ENCODE peak calls at places on chromosomes 3 and 15, in ten cellular contexts. F is right cardiac atrium; I is uterus; Y is brain microvascular endothelial cell; R is esophagus squamous epithelium; P is colonic mucosa; G is CD4-positive, alpha-beta memory T cell; J is heart left ventricle; Z is sigmoid colon; A is PC-9. X is an unnamed sample.

GRCh38 chr3:141498592-141499223 is 11.9 kb downstream of the RASA2 start:
- DNase-seq in F (no peak), I (no peak), Y (no peak), R (peak; percentile 47), P (peak; percentile 57), G (peak; percentile 95), J (peak; percentile 33), Z (no peak), A (no peak), X (peak; percentile 62)

GRCh38 chr3:72848703-72849081 is 447 bp upstream of the SHQ1 start:
- DNase-seq in F (no peak), I (no peak), Y (peak; percentile 2), R (no peak), P (no peak), G (peak; percentile 73), J (no peak), Z (no peak), A (no peak), X (no peak)

GRCh38 chr3:52202384-52203077 is 4.6 kb downstream of the ALAS1 start:
- DNase-seq in F (no peak), I (no peak), Y (no peak), R (no peak), P (no peak), G (no peak), J (no peak), Z (no peak), A (no peak), X (no peak)

GRCh38 chr3:147616998-147617619 is 207.9 kb downstream of the ZIC1 start:
- DNase-seq in F (no peak), I (no peak), Y (no peak), R (no peak), P (no peak), G (no peak), J (no peak), Z (no peak), A (no peak), X (no peak)

GRCh38 chr3:98776114-98776513 is 13.0 kb downstream of the ST3GAL6 start:
- DNase-seq in F (no peak), I (no peak), Y (no peak), R (no peak), P (no peak), G (no peak), J (no peak), Z (no peak), A (no peak), X (no peak)

GRCh38 chr3:16432714-16433113 is 80.8 kb downstream of the RFTN1 start:
- DNase-seq in F (no peak), I (no peak), Y (no peak), R (no peak), P (no peak), G (no peak), J (no peak), Z (no peak), A (no peak), X (no peak)

GRCh38 chr3:193040836-193041672 is 123.4 kb upstream of the MB21D2 start:
- DNase-seq in F (no peak), I (no peak), Y (peak; percentile 40), R (no peak), P (no peak), G (peak; percentile 38), J (no peak), Z (no peak), A (no peak), X (peak; percentile 1)

GRCh38 chr3:66603161-66603611 is 102.4 kb upstream of the LRIG1 start:
- DNase-seq in F (no peak), I (no peak), Y (no peak), R (no peak), P (no peak), G (no peak), J (no peak), Z (no peak), A (no peak), X (no peak)

GRCh38 chr15:26449296-26449695 is 323.6 kb downstream of the GABRB3 start:
- DNase-seq in F (no peak), I (no peak), Y (no peak), R (no peak), P (no peak), G (no peak), J (no peak), Z (no peak), A (no peak), X (no peak)

GRCh38 chr3:124221286-124221821 is 229.4 kb upstream of the ROPN1 start:
- DNase-seq in F (no peak), I (no peak), Y (peak; percentile 4), R (no peak), P (no peak), G (no peak), J (no peak), Z (no peak), A (no peak), X (no peak)

GRCh38 chr3:43323541-43323940 is 37.2 kb downstream of the SNRK start:
- DNase-seq in F (no peak), I (no peak), Y (no peak), R (no peak), P (no peak), G (no peak), J (no peak), Z (no peak), A (no peak), X (no peak)

DNA sequence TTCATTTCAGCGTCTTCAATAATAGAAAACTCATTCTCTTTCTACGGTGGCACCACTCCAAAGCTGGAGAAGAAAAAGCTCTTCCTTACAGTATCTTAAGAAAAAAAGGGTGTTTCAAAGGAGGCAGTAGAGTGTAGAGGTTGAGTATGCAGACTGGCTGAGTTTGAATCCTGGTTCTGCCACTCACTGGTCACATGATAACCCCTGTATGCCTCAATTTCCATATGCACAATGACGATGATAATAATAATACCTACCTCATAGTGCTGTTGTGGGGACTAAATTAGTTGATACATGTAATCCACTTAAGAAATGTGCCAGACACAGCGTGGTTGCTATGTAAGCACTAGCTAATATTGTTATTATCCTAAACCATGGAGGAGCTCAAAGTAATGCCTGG is 4.5 kb downstream of the ANP32A start:
- DNase-seq in F (no peak), I (no peak), Y (no peak), R (no peak), P (no peak), G (no peak), J (no peak), Z (no peak), A (no peak), X (no peak)
- H3K4me3 ChIP-seq in F (peak overlapping the region; percentile 98), I (no peak overlapping the region), Y (no peak overlapping the region), R (peak overlapping the region; percentile 98), P (peak overlapping the region; percentile 88), G (no peak overlapping the region), J (no peak overlapping the region), Z (no peak overlapping the region), A (peak overlapping the region; percentile 89), X (no peak overlapping the region)

DNA sequence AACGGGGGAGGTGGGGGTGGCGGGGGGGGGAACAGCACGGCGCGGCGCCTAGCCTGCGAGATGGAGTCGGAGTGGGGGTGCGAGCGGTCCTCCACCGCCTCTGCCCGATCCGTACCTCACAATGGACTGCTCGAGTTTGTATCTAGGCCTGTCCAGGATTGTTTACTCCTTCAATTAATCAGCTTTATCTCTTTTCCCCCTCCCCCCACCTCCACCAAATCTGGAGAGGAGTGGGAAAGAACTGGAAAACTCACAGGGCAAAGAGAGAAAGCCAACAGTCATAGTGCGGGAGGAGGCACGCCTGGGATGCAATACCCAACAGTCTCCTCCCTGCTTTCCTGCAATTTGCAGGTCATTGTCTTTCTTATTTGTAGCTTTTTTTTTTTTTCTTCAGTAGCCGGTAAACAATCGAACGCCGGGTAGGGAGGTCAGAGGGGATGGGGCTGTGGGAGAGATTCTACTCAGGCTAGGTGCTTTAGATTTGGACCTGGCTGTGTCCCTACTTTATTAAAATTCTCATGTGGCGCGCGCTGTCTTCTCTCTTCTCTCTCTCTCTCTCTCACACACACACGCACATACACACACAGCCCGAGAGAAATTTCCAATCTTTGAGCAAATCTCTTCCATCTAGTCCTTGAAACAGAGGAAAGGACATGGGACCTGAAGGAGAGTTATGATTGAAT is 6.9 kb upstream of the MEIS2 start:
- DNase-seq in F (no peak), I (peak; percentile 51), Y (no peak), R (no peak), P (no peak), G (no peak), J (no peak), Z (peak; percentile 78), A (no peak), X (peak; percentile 36)
- H3K27ac ChIP-seq in F (peak overlapping the region; percentile 31), I (peak overlapping the region; percentile 97), Y (no peak overlapping the region), R (peak overlapping the region; percentile 95), P (peak overlapping the region; percentile 20), G (no peak overlapping the region), J (peak overlapping the region; percentile 34), Z (peak overlapping the region; percentile 97), A (no peak overlapping the region), X (peak overlapping the region; percentile 85)

GRCh38 chr3:129130291-129130813 is 8.7 kb upstream of the RAB43 start:
- DNase-seq in F (no peak), I (no peak), Y (no peak), R (no peak), P (no peak), G (no peak), J (no peak), Z (no peak), A (no peak), X (no peak)

GRCh38 chr3:129128357-129129155 is 7.0 kb upstream of the RAB43 start:
- DNase-seq in F (no peak), I (no peak), Y (no peak), R (no peak), P (no peak), G (no peak), J (no peak), Z (no peak), A (no peak), X (no peak)

GRCh38 chr3:129122697-129123055 is 1.1 kb upstream of the RAB43 start:
- DNase-seq in F (peak; percentile 22), I (peak; percentile 41), Y (no peak), R (no peak), P (peak; percentile 40), G (peak; percentile 46), J (no peak), Z (no peak), A (no peak), X (peak; percentile 44)

GRCh38 chr3:129123314-129124060 is 1.9 kb upstream of the RAB43 start:
- DNase-seq in F (no peak), I (no peak), Y (no peak), R (no peak), P (peak; percentile 66), G (peak; percentile 49), J (no peak), Z (no peak), A (no peak), X (no peak)

DNA sequence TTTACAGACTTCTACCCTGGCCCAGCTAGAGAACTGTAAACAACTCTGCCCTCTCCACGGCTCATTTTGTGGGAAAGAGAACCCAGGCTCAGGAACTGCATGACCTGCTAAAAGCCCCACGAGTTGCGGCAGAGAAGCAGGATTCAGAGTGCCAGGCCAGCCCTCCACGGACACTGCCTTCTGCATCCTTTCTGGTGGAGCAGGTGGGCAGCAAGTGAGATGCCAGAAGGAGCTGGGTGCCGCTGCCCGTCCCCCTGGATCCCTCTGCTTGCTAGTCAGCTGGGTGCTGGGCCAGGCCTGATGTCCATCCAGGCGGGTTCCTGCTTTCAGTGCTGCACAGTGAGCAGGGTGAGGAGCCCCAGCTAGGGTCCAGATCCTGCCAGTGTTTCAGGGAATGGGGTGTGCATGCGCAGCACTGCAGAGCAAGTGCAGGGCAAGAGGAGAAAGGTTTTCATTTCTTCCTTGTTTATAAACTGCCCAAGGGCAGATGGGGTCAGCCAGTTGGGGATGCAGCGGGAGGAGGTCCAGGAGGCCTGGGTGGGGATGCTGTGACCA is 5.2 kb upstream of the RAB43 start:
- DNase-seq in F (no peak), I (no peak), Y (no peak), R (no peak), P (no peak), G (no peak), J (no peak), Z (no peak), A (no peak), X (no peak)
- H3K4me3 ChIP-seq in F (no peak overlapping the region), I (no peak overlapping the region), Y (no peak overlapping the region), R (no peak overlapping the region), P (no peak overlapping the region), G (no peak overlapping the region), J (no peak overlapping the region), Z (no peak overlapping the region), A (no peak overlapping the region), X (no peak overlapping the region)

GRCh38 chr3:152968388-152969024 is 133.6 kb downstream of the P2RY1 start:
- DNase-seq in F (no peak), I (no peak), Y (peak; percentile 31), R (no peak), P (no peak), G (no peak), J (no peak), Z (no peak), A (peak; percentile 33), X (no peak)
- H3K27ac ChIP-seq in F (no peak overlapping the region), I (no peak overlapping the region), Y (no peak overlapping the region), R (peak overlapping the region; percentile 58), P (no peak overlapping the region), G (no peak overlapping the region), J (no peak overlapping the region), Z (no peak overlapping the region), A (no peak overlapping the region), X (no peak overlapping the region)